ENCODE peak calls at places on chromosomes 3 and 15, in seven cellular contexts. One of them, this sample, is unnamed.

GRCh38 chr3:52798978-52799476 is 4.4 kb downstream of the ITIH3 start:
- DNase-seq in tibial nerve: no peak
- DNase-seq in upper lobe of left lung: no peak
- DNase-seq in A549: peak; percentile 36
- DNase-seq in esophagus muscularis mucosa: no peak
- DNase-seq in IMR-90: no peak
- DNase-seq in ovary: no peak
- DNase-seq in this sample: no peak

GRCh38 chr15:41810651-41811431 is 17.1 kb upstream of the JMJD7 start:
- DNase-seq in ovary: no peak
- DNase-seq in tibial nerve: no peak
- DNase-seq in A549: no peak
- DNase-seq in esophagus muscularis mucosa: no peak
- DNase-seq in IMR-90: no peak
- DNase-seq in upper lobe of left lung: no peak
- DNase-seq in this sample: no peak

GRCh38 chr3:17798000-17798399 is 55.6 kb upstream of the TBC1D5 start:
- DNase-seq in A549: peak; percentile 10
- DNase-seq in esophagus muscularis mucosa: peak; percentile 62
- DNase-seq in ovary: no peak
- DNase-seq in IMR-90: no peak
- DNase-seq in upper lobe of left lung: no peak
- DNase-seq in tibial nerve: no peak
- DNase-seq in this sample: no peak

GRCh38 chr15:55289011-55289572 is 521 bp downstream of the RAB27A start:
- DNase-seq in esophagus muscularis mucosa: no peak
- DNase-seq in tibial nerve: no peak
- DNase-seq in A549: peak; percentile 19
- DNase-seq in ovary: peak; percentile 35
- DNase-seq in IMR-90: peak; percentile 39
- DNase-seq in upper lobe of left lung: peak; percentile 29
- DNase-seq in this sample: peak; percentile 61

GRCh38 chr3:14461748-14462324 is 59.4 kb downstream of the SLC6A6 start:
- DNase-seq in IMR-90: peak; percentile 73
- DNase-seq in esophagus muscularis mucosa: no peak
- DNase-seq in ovary: no peak
- DNase-seq in upper lobe of left lung: no peak
- DNase-seq in A549: peak; percentile 79
- DNase-seq in tibial nerve: no peak
- DNase-seq in this sample: peak; percentile 72

GRCh38 chr15:92665100-92665555 is 9.6 kb upstream of the FAM174B start:
- DNase-seq in esophagus muscularis mucosa: peak; percentile 79
- DNase-seq in upper lobe of left lung: no peak
- DNase-seq in A549: no peak
- DNase-seq in tibial nerve: no peak
- DNase-seq in IMR-90: peak; percentile 69
- DNase-seq in ovary: peak; percentile 68
- DNase-seq in this sample: no peak

GRCh38 chr3:189772584-189772983 is 141.4 kb downstream of the TP63 start:
- DNase-seq in upper lobe of left lung: no peak
- DNase-seq in A549: peak; percentile 16
- DNase-seq in esophagus muscularis mucosa: no peak
- DNase-seq in tibial nerve: no peak
- DNase-seq in ovary: no peak
- DNase-seq in IMR-90: peak; percentile 20
- DNase-seq in this sample: no peak

GRCh38 chr15:73691398-73691797 is 7.2 kb downstream of the CD276 start:
- DNase-seq in IMR-90: peak; percentile 77
- DNase-seq in esophagus muscularis mucosa: no peak
- DNase-seq in upper lobe of left lung: no peak
- DNase-seq in tibial nerve: peak; percentile 68
- DNase-seq in A549: no peak
- DNase-seq in ovary: peak; percentile 66
- DNase-seq in this sample: peak; percentile 71

DNA sequence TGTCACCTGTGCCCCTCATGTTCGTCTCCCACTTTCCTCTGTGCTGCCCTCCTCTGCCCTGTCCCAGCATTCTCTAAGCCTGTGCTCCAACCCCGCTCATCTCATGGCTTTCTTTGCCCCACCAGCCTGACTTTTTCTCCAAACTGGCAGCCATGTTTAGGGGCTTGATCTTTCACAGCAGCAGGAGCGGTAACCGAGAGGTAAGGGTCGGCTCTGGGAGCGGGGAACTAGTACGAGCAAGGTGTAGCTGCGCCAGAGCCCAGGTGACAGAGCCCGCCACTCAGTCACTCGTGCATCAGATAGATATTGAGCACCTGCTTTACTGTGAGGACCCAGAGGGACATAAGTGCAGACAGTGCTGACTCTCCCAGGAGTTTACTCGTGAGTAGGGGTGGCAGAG is 13.4 kb downstream of the MAN2A2 start:
- DNase-seq in esophagus muscularis mucosa: no peak
- DNase-seq in IMR-90: no peak
- DNase-seq in ovary: no peak
- DNase-seq in upper lobe of left lung: no peak
- DNase-seq in tibial nerve: no peak
- DNase-seq in A549: no peak
- DNase-seq in this sample: no peak
- H3K27ac ChIP-seq in esophagus muscularis mucosa: no peak overlapping the region
- H3K27ac ChIP-seq in IMR-90: no peak overlapping the region
- H3K27ac ChIP-seq in ovary: no peak overlapping the region
- H3K27ac ChIP-seq in upper lobe of left lung: peak overlapping the region; percentile 87
- H3K27ac ChIP-seq in tibial nerve: no peak overlapping the region
- H3K27ac ChIP-seq in A549: no peak overlapping the region
- H3K27ac ChIP-seq in this sample: no peak overlapping the region

DNA sequence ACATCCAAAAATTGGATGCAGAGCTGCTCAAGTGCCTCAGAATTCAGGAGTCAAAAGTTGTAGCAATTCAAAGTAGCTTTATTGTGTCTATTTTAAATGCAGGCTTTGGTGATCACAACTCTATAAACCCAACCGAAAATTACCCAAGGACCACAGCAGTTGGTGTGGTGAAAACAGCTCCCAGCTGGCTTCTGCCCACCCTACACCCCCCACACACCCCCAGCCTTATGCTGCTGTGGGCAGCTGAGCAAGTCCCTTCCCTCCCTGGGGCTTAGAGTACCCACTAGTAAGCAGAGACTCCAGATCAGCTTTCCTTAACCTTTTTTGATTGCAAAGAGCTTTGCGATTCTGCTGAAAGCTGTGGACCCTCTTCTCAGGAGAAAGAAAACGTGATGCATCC is 5.7 kb upstream of the HES1 start:
- DNase-seq in ovary: no peak
- DNase-seq in A549: no peak
- DNase-seq in esophagus muscularis mucosa: no peak
- DNase-seq in IMR-90: no peak
- DNase-seq in tibial nerve: no peak
- DNase-seq in upper lobe of left lung: no peak
- DNase-seq in this sample: no peak
- TF ChIP-seq POLR2A in ovary: no peak
- TF ChIP-seq POLR2A in A549: no peak
- TF ChIP-seq POLR2A in esophagus muscularis mucosa: no peak
- TF ChIP-seq POLR2A in IMR-90: no peak
- TF ChIP-seq POLR2A in tibial nerve: no peak
- TF ChIP-seq POLR2A in upper lobe of left lung: no peak
- TF ChIP-seq POLR2A in this sample: no peak

GRCh38 chr3:152293607-152294006 is 24.9 kb downstream of the MBNL1 start:
- DNase-seq in esophagus muscularis mucosa: no peak
- DNase-seq in ovary: no peak
- DNase-seq in A549: no peak
- DNase-seq in tibial nerve: no peak
- DNase-seq in upper lobe of left lung: no peak
- DNase-seq in IMR-90: no peak
- DNase-seq in this sample: no peak

GRCh38 chr3:152290374-152290773 is 21.6 kb downstream of the MBNL1 start:
- DNase-seq in ovary: no peak
- DNase-seq in tibial nerve: no peak
- DNase-seq in upper lobe of left lung: no peak
- DNase-seq in A549: no peak
- DNase-seq in esophagus muscularis mucosa: no peak
- DNase-seq in IMR-90: no peak
- DNase-seq in this sample: no peak

GRCh38 chr3:152291238-152291637 is 22.5 kb downstream of the MBNL1 start:
- DNase-seq in esophagus muscularis mucosa: no peak
- DNase-seq in A549: no peak
- DNase-seq in IMR-90: no peak
- DNase-seq in tibial nerve: no peak
- DNase-seq in upper lobe of left lung: no peak
- DNase-seq in ovary: no peak
- DNase-seq in this sample: no peak

GRCh38 chr3:152292367-152292766 is 23.6 kb downstream of the MBNL1 start:
- DNase-seq in A549: no peak
- DNase-seq in IMR-90: no peak
- DNase-seq in tibial nerve: no peak
- DNase-seq in esophagus muscularis mucosa: no peak
- DNase-seq in ovary: no peak
- DNase-seq in upper lobe of left lung: no peak
- DNase-seq in this sample: no peak

DNA sequence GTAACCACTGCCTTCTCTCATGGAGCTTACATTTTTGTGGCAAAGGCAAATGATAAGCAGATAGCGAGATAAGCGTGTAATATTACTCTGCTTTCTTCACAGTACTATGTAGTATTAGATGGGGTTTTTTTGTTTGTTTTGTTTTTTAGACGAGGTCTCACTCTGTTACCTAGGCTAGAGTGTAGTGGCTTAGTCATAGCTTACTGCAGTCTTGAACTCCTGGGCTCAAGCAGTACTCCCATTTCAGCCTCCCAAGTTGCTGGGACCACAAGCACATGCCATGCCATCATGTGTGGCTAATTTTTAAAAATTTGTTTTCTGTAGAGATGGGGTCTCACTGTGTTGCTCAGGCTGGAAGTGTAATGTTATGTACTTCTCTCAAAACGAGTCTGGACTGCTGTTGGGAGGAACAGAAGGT is 22.9 kb downstream of the MBNL1 start:
- DNase-seq in upper lobe of left lung: no peak
- DNase-seq in ovary: no peak
- DNase-seq in A549: no peak
- DNase-seq in IMR-90: peak; percentile 57
- DNase-seq in tibial nerve: no peak
- DNase-seq in esophagus muscularis mucosa: no peak
- DNase-seq in this sample: no peak
- H3K27ac ChIP-seq in upper lobe of left lung: no peak overlapping the region
- H3K27ac ChIP-seq in ovary: no peak overlapping the region
- H3K27ac ChIP-seq in A549: no peak overlapping the region
- H3K27ac ChIP-seq in IMR-90: no peak overlapping the region
- H3K27ac ChIP-seq in tibial nerve: no peak overlapping the region
- H3K27ac ChIP-seq in esophagus muscularis mucosa: no peak overlapping the region
- H3K27ac ChIP-seq in this sample: no peak overlapping the region

GRCh38 chr3:110955301-110955880 is 116.2 kb upstream of the NECTIN3 start:
- DNase-seq in A549: peak; percentile 25
- DNase-seq in esophagus muscularis mucosa: no peak
- DNase-seq in tibial nerve: no peak
- DNase-seq in upper lobe of left lung: no peak
- DNase-seq in IMR-90: peak; percentile 54
- DNase-seq in ovary: no peak
- DNase-seq in this sample: no peak

DNA sequence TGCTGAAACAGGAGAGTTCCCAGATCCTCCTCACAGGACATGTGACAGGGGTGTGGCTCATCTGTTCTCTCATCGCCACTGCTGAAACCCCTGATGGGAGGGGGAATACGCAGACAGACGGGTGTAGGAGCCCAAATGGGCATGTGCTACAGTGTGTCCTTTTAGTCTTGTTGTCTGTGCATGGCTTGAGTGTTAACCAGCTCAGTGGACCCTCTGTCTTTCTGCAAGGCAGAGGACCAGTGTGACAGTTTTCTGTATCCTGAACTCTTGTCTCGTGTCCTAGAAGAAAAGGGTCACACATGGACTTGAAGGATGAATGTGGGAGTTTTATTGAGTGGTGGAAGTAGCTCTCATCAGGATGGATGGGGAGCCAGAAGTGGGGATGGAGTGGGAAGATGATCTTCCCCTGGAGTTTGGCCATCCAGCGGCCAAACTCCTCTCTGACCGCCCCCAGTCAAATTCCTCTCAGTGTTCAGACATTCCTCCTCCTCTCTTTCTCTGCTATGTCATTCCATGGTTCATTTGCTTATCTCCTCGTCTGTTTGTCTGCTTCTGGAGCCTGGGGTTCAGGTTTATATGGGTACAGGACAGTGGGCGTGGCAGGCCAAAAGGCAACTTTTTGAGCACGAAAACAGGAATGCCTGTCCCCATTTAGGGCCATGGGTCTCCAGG is 113.0 kb upstream of the NECTIN3 start:
- DNase-seq in upper lobe of left lung: no peak
- DNase-seq in ovary: no peak
- DNase-seq in A549: no peak
- DNase-seq in tibial nerve: no peak
- DNase-seq in esophagus muscularis mucosa: no peak
- DNase-seq in IMR-90: no peak
- DNase-seq in this sample: no peak
- TF ChIP-seq POLR2A in upper lobe of left lung: no peak
- TF ChIP-seq POLR2A in ovary: no peak
- TF ChIP-seq POLR2A in A549: no peak
- TF ChIP-seq POLR2A in tibial nerve: no peak
- TF ChIP-seq POLR2A in esophagus muscularis mucosa: no peak
- TF ChIP-seq POLR2A in IMR-90: no peak
- TF ChIP-seq POLR2A in this sample: no peak

GRCh38 chr3:46090161-46090591 is 62.9 kb upstream of the XCR1 start:
- DNase-seq in upper lobe of left lung: no peak
- DNase-seq in IMR-90: no peak
- DNase-seq in tibial nerve: no peak
- DNase-seq in A549: no peak
- DNase-seq in esophagus muscularis mucosa: peak; percentile 60
- DNase-seq in ovary: no peak
- DNase-seq in this sample: no peak
- H3K27ac ChIP-seq in upper lobe of left lung: peak overlapping the region; percentile 82
- H3K27ac ChIP-seq in IMR-90: no peak overlapping the region
- H3K27ac ChIP-seq in tibial nerve: no peak overlapping the region
- H3K27ac ChIP-seq in A549: no peak overlapping the region
- H3K27ac ChIP-seq in esophagus muscularis mucosa: no peak overlapping the region
- H3K27ac ChIP-seq in ovary: no peak overlapping the region
- H3K27ac ChIP-seq in this sample: peak overlapping the region; percentile 3

DNA sequence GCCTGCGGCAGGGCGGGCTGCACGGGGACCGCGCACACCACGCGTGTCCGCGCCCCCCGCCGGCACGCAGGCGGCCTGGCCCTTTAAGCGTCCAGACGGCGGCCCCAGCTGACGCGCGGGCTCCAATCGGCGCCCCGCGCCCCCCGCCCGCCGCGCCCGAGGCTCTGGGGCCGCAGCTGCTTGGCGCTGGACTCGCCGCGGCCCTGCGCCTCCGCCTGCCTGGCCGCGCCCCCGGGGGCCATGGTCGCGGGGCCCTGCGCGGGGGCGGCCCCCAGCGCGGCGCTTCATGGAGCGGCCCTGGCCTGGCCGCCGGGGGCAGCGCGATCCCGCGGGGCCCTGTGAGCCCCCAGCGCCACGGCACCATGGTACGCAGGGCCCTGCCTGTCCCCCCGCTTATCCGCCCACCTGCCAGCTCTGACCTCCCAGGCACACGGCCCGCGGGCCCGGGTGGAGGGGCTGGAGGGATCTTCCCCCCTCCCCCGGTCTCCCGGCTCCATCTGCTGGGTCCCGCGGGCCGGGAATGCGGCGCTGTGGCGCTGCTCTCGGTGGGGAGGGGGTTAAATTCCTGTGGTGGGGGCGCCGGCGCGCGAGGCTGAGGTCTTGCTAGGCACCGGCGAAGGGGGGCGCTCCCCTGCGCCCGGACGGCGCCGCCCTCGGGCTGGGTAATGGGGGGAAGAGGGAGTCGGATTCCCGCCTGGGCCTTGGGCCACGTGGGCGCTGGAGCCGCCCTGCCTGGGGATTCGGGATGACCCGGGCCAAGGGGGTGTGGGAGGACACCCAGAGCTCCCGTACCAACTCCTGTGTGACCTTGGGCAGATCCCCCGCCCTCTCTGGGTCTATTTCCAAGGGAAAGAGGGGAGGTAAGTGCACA is 1.1 kb downstream of the ZBTB47 start:
- DNase-seq in tibial nerve: no peak
- DNase-seq in esophagus muscularis mucosa: no peak
- DNase-seq in ovary: peak; percentile 73
- DNase-seq in A549: peak; percentile 32
- DNase-seq in IMR-90: peak; percentile 44
- DNase-seq in upper lobe of left lung: peak; percentile 93
- DNase-seq in this sample: no peak
- TF ChIP-seq POLR2A in tibial nerve: peak; percentile 31
- TF ChIP-seq POLR2A in esophagus muscularis mucosa: peak; percentile 3
- TF ChIP-seq POLR2A in ovary: no peak
- TF ChIP-seq POLR2A in A549: peak; percentile 6
- TF ChIP-seq POLR2A in IMR-90: peak; percentile 49
- TF ChIP-seq POLR2A in upper lobe of left lung: no peak
- TF ChIP-seq POLR2A in this sample: no peak

This sample was measured in Peyer's patch.